ENCODE peak calls at places on chromosomes 12 and 14, in four cellular contexts. B, R, C and D are unnamed samples.

GRCh38 chr14:32933943-32934890 is 4.5 kb upstream of the NPAS3 start:
- DNase-seq in C (no peak), B (no peak), R (no peak), D (no peak)

GRCh38 chr14:86015511-86015910 is 485.6 kb downstream of the FLRT2 start:
- DNase-seq in B (peak; percentile 34), R (no peak), C (no peak), D (no peak)

GRCh38 chr12:45299132-45299692 is 83.3 kb downstream of the ANO6 start:
- DNase-seq in B (peak; percentile 64), R (no peak), C (peak; percentile 36), D (peak; percentile 70)

GRCh38 chr12:27453462-27453861 is 6.9 kb downstream of the SMCO2 start:
- DNase-seq in R (no peak), B (no peak), C (no peak), D (no peak)

GRCh38 chr14:89432226-89432625 is 15.2 kb upstream of the FOXN3 start:
- DNase-seq in C (no peak), R (no peak), B (no peak), D (no peak)

GRCh38 chr14:24879661-24880381 is 170.1 kb downstream of the STXBP6 start:
- DNase-seq in B (no peak), R (no peak), C (no peak), D (no peak)

GRCh38 chr12:127811988-127812387 is 455.0 kb upstream of the TMEM132C start:
- DNase-seq in C (no peak), R (no peak), B (no peak), D (no peak)

GRCh38 chr12:6839482-6840201 is 1.1 kb upstream of the GNB3 start:
- DNase-seq in R (no peak), C (no peak), B (no peak), D (no peak)

GRCh38 chr12:1691123-1692007 is 495 bp downstream of the ADIPOR2 start:
- DNase-seq in C (peak; percentile 38), B (no peak), R (no peak), D (peak; percentile 39)

GRCh38 chr12:47774664-47775063 is 1.6 kb downstream of the SLC48A1 start:
- DNase-seq in C (peak; percentile 32), R (no peak), B (no peak), D (no peak)
- H3K9ac ChIP-seq in C (peak overlapping the region; percentile 84), R (no peak overlapping the region), B (no peak overlapping the region), D (no peak overlapping the region)

DNA sequence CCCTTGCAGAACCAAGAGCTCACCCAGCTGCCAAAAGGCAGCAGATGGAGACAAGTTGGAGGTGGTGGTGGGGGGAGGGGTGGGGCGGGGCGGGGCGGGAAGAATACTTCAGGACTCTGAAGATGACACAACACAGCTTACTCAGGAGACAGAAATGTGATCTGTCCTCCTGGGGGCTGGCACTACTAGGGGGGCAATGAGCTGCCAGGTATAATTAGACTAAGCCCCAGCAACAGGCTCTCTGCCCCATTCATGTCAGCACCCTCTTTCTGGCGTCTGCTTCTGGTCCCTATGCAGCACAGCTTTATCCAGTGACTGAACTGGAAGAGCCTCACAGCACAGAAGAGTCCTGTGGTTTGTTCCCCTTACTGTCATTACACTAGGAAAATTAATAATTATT is 407.0 kb downstream of the MED13L start:
- DNase-seq in R (no peak), B (no peak), C (no peak), D (no peak)
- TF ChIP-seq FOS in R (no peak), B (no peak), C (no peak), D (no peak)

GRCh38 chr14:52730708-52731111 is 744 bp downstream of the STYX start:
- DNase-seq in B (no peak), R (no peak), C (no peak), D (peak; percentile 61)

GRCh38 chr14:52733824-52734223 is 3.9 kb downstream of the STYX start:
- DNase-seq in R (no peak), C (no peak), B (no peak), D (no peak)

GRCh38 chr14:52729925-52730707 is at the start of gene STYX:
- DNase-seq in R (peak; percentile 93), B (peak; percentile 96), C (peak; percentile 89), D (peak; percentile 99)

GRCh38 chr14:52724360-52724644 is 5.7 kb upstream of the STYX start:
- DNase-seq in B (no peak), C (no peak), R (no peak), D (no peak)

DNA sequence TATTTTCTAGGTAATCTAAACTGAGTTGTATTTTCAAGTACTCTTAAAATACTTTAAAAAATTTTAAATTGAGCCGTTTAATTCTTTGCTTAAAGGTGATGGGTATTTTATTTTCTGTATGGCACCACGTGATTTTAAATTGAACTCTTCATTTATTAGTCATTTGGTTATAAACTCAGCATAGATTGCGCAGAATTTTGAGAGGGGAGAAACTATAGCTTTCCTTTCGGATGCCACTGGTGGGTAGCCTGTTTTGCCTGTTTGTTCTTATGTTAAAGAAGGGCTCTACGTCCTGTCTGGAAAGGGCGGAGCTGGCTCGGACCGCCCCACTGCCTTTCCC is 411 bp upstream of the STYX start:
- DNase-seq in R (no peak), B (no peak), C (no peak), D (no peak)
- H3K9ac ChIP-seq in R (no peak overlapping the region), B (no peak overlapping the region), C (no peak overlapping the region), D (peak overlapping the region; percentile 45)

GRCh38 chr12:114415525-114415868 is 9.6 kb upstream of the TBX5 start:
- DNase-seq in B (no peak), C (no peak), R (no peak), D (no peak)

GRCh38 chr12:114412825-114413749 is 7.1 kb upstream of the TBX5 start:
- DNase-seq in C (no peak), B (peak; percentile 28), R (no peak), D (no peak)

GRCh38 chr12:114414031-114414865 is 8.3 kb upstream of the TBX5 start:
- DNase-seq in C (no peak), R (no peak), B (peak; percentile 46), D (no peak)

GRCh38 chr12:114416028-114416427 is 10.1 kb upstream of the TBX5 start:
- DNase-seq in R (no peak), B (no peak), C (no peak), D (no peak)

GRCh38 chr12:114414866-114415524 is 9.1 kb upstream of the TBX5 start:
- DNase-seq in R (no peak), B (peak; percentile 68), C (no peak), D (no peak)
- TF ChIP-seq FOS in R (no peak), B (no peak), C (no peak), D (no peak)

GRCh38 chr12:54019924-54020586 is 8.2 kb upstream of the HOXC6 start:
- DNase-seq in B (no peak), R (no peak), C (no peak), D (no peak)

GRCh38 chr12:54018608-54018984 is 9.6 kb upstream of the HOXC6 start:
- DNase-seq in B (no peak), R (no peak), C (peak; percentile 74), D (no peak)

GRCh38 chr12:54017845-54018607 is 9.2 kb downstream of the HOXC8 start:
- DNase-seq in B (peak; percentile 33), C (peak; percentile 98), R (peak; percentile 79), D (peak; percentile 65)

GRCh38 chr12:54020587-54020969 is 7.7 kb upstream of the HOXC6 start:
- DNase-seq in B (no peak), C (no peak), R (no peak), D (no peak)

GRCh38 chr12:54019111-54019811 is 9.0 kb upstream of the HOXC6 start:
- DNase-seq in C (peak; percentile 55), R (no peak), B (no peak), D (no peak)
- H3K9ac ChIP-seq in C (peak overlapping the region; percentile 61), R (peak overlapping the region; percentile 93), B (no peak overlapping the region), D (no peak overlapping the region)

DNA sequence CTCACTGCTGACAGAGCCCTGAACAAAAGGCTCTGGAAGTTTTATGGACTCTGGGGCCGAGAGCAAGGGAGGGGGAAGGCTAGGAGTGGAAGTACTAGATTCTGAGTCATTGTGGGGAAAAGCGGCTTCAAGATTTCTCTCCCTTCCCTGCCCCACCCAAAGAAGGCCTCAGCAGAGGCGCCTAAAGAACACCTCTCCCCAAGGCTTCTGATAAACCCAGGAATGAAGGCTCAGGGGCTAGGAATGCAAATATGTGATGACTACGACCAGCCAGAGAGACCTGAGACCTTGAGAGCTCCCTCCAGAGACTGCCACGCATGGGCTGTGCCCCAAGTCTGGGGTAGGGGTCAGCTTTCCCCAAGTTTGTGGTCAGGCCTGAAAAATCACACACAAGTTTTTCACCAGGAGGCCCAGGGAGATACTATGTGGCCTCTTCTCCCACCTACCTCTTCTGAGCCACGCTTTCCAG is 130.7 kb upstream of the HIF1A start:
- DNase-seq in B (peak; percentile 97), C (peak; percentile 44), R (no peak), D (peak; percentile 70)
- TF ChIP-seq FOS in B (peak; percentile 78), C (no peak), R (no peak), D (peak; percentile 65)

GRCh38 chr12:96719671-96720362 is 187.2 kb upstream of the NEDD1 start:
- DNase-seq in R (peak; percentile 54), C (no peak), B (peak; percentile 40), D (peak; percentile 63)
- H3K9ac ChIP-seq in R (peak overlapping the region; percentile 53), C (no peak overlapping the region), B (no peak overlapping the region), D (peak overlapping the region; percentile 5)